ENCODE peak calls at places on chromosomes 2 and 18, in ten cellular contexts. A is GM13976; G is mucosa of descending colon; V is MCF 10A; R is activated T-helper 1 cell treated with anti-CD3 and anti-CD28 coated beads, Interleukin-2, amount 50 U/mL, for 16 hours; C is stimulated activated CD4-positive, alpha-beta T cell treated with anti-CD3 and anti-CD28 coated beads, TNF-alpha, amount 100 ng/mL, for 4 hours; N is kidney tubule cell; T is HT-29; D is left lung; B is activated naive CD4-positive, alpha-beta T cell. Y is an unnamed sample.
A peak's percentile ranks its signal among the peaks of the same experiment; 100 is the strongest.

GRCh38 chr2:64273524-64274398 is 129.5 kb upstream of the PELI1 start:
- DNase-seq in A (no peak), G (peak; percentile 67), V (peak; percentile 97), R (no peak), C (no peak), N (peak; percentile 99), T (peak; percentile 78), D (no peak), B (no peak), Y (no peak)

GRCh38 chr18:79944126-79944731 is 7.2 kb downstream of the SLC66A2 start:
- DNase-seq in A (peak; percentile 59), G (peak; percentile 58), V (no peak), R (no peak), C (no peak), N (no peak), T (no peak), D (no peak), B (no peak), Y (no peak)

GRCh38 chr2:39534095-39534711 is 97.1 kb upstream of the MAP4K3 start:
- DNase-seq in A (no peak), G (no peak), V (no peak), R (no peak), C (no peak), N (no peak), T (no peak), D (no peak), B (no peak), Y (no peak)

GRCh38 chr18:66210875-66211274 is 393.0 kb downstream of the CDH19 start:
- DNase-seq in A (no peak), G (no peak), V (no peak), R (no peak), C (no peak), N (no peak), T (no peak), D (no peak), B (no peak), Y (no peak)

GRCh38 chr2:237859533-237860272 is at the start of gene RAMP1:
- DNase-seq in A (peak; percentile 35), G (no peak), V (no peak), R (no peak), C (no peak), N (peak; percentile 10), T (no peak), D (peak; percentile 76), B (no peak), Y (no peak)

GRCh38 chr2:226673314-226673723 is 126.3 kb downstream of the IRS1 start:
- DNase-seq in A (no peak), G (peak; percentile 51), V (peak; percentile 78), R (no peak), C (no peak), N (peak; percentile 82), T (peak; percentile 89), D (no peak), B (no peak), Y (no peak)

GRCh38 chr2:100924122-100924519 is 78.0 kb upstream of the RPL31 start:
- DNase-seq in A (no peak), G (no peak), V (no peak), R (no peak), C (no peak), N (no peak), T (no peak), D (no peak), B (no peak), Y (no peak)

GRCh38 chr18:40577255-40577654 is 1377.8 kb upstream of the PIK3C3 start:
- DNase-seq in A (no peak), G (no peak), V (no peak), R (no peak), C (no peak), N (no peak), T (no peak), D (no peak), B (no peak), Y (no peak)

GRCh38 chr18:79518028-79518682 is 122.4 kb downstream of the NFATC1 start:
- DNase-seq in A (no peak), G (no peak), V (no peak), R (no peak), C (no peak), N (no peak), T (no peak), D (no peak), B (no peak), Y (no peak)

GRCh38 chr18:54147439-54147838 is 77.0 kb downstream of the MBD2 start:
- DNase-seq in A (peak; percentile 56), G (no peak), V (no peak), R (no peak), C (no peak), N (no peak), T (no peak), D (no peak), B (no peak), Y (peak; percentile 74)

GRCh38 chr2:11996618-11997017 is 250.2 kb downstream of the LPIN1 start:
- DNase-seq in A (no peak), G (no peak), V (no peak), R (no peak), C (no peak), N (peak; percentile 17), T (no peak), D (no peak), B (no peak), Y (no peak)

GRCh38 chr2:228593992-228594391 is 412.5 kb upstream of the SPHKAP start:
- DNase-seq in A (no peak), G (no peak), V (no peak), R (no peak), C (no peak), N (no peak), T (no peak), D (no peak), B (no peak), Y (no peak)

GRCh38 chr18:74316257-74317180 is 880 bp downstream of the C18orf63 start:
- DNase-seq in A (no peak), G (no peak), V (peak; percentile 64), R (no peak), C (no peak), N (peak; percentile 87), T (no peak), D (peak; percentile 55), B (no peak), Y (no peak)

GRCh38 chr2:142796161-142796560 is 81.3 kb upstream of the KYNU start:
- DNase-seq in A (no peak), G (no peak), V (peak; percentile 8), R (no peak), C (no peak), N (no peak), T (peak; percentile 23), D (no peak), B (no peak), Y (no peak)

GRCh38 chr2:98293931-98294687 is 52.1 kb upstream of the CNGA3 start:
- DNase-seq in A (no peak), G (no peak), V (no peak), R (no peak), C (no peak), N (peak; percentile 50), T (no peak), D (no peak), B (no peak), Y (no peak)

GRCh38 chr18:70036771-70037452 is 89.2 kb upstream of the CD226 start:
- DNase-seq in A (peak; percentile 63), G (no peak), V (no peak), R (no peak), C (no peak), N (no peak), T (no peak), D (no peak), B (no peak), Y (peak; percentile 80)

GRCh38 chr2:105042189-105042588 is 4.3 kb downstream of the MRPS9 start:
- DNase-seq in A (no peak), G (no peak), V (no peak), R (no peak), C (no peak), N (no peak), T (no peak), D (no peak), B (no peak), Y (no peak)